ENCODE peak calls at places on chromosomes 4 and X, in four cellular contexts. T is IMR-90, Y is ascending aorta, L is mammary epithelial cell. V is an unnamed sample. For H3K4me1 and H3K9me3, the result is how much of the 10 kb centered on the place peaks cover.

GRCh38 chrX:76279007-76279406 is 106.1 kb downstream of the PBDC1 start:
- DNase-seq in T (peak), Y (no peak), L (peak), V (peak)

GRCh38 chr4:132818091-132818490 is 331.0 kb upstream of the PCDH10 start:
- DNase-seq in T (no peak), Y (no peak), L (no peak), V (no peak)

GRCh38 chr4:10090467-10091250 is 25.9 kb downstream of the WDR1 start:
- DNase-seq in T (no peak), Y (no peak), L (no peak), V (no peak)

GRCh38 chrX:136810493-136810892 is 29.8 kb upstream of the ARHGEF6 start:
- DNase-seq in T (no peak), Y (no peak), L (no peak), V (no peak)

GRCh38 chr4:38131371-38132139 is 171.4 kb downstream of the PTTG2 start:
- DNase-seq in T (no peak), Y (no peak), L (peak), V (no peak)

GRCh38 chr4:77120888-77121508 is 36.0 kb upstream of the CCNG2 start:
- DNase-seq in T (no peak), Y (no peak), L (no peak), V (no peak)

GRCh38 chr4:127249066-127249766 is 383.5 kb upstream of the INTU start:
- DNase-seq in T (peak), Y (no peak), L (peak), V (peak)

GRCh38 chr4:5572114-5572513 is 136.2 kb downstream of the EVC2 start:
- DNase-seq in T (no peak), Y (no peak), L (peak), V (no peak)

GRCh38 chr4:75673959-75674328 is 733 bp upstream of the G3BP2 start:
- DNase-seq in T (no peak), Y (no peak), L (no peak), V (no peak)

GRCh38 chr4:87651941-87652340 is 1.9 kb downstream of the DMP1 start:
- DNase-seq in T (no peak), Y (no peak), L (no peak), V (no peak)

GRCh38 chr4:87650938-87651337 is 858 bp downstream of the DMP1 start:
- DNase-seq in T (no peak), Y (no peak), L (no peak), V (no peak)

GRCh38 chr4:87654487-87655044 is 4.5 kb downstream of the DMP1 start:
- DNase-seq in T (no peak), Y (no peak), L (no peak), V (no peak)

GRCh38 chr4:87644286-87644685 is 5.8 kb upstream of the DMP1 start:
- DNase-seq in T (no peak), Y (no peak), L (no peak), V (no peak)

DNA sequence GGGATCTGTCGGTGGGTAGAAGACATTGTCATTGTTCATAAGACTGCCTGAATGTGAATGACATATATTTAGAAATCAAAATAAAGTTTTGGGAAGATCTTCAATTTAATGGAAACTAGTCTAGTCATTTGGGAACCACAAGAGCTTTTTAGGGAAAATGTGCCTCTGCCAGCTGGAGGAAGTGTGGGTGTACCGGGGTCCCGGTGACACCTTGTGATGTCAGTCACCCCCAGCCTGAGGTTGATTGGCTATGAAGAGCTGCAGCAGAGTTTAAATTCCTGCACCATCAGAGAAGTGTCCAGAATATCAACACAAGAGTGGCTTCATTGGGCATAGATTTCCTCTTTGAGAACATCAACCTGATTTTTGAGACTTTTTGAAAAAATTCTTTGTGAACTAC is at the start of gene DMP1:
- DNase-seq in T (no peak), Y (no peak), L (no peak), V (no peak)
- H3K4me1 ChIP-seq in T (under half), Y (under half), L (under half), V (under half)

DNA sequence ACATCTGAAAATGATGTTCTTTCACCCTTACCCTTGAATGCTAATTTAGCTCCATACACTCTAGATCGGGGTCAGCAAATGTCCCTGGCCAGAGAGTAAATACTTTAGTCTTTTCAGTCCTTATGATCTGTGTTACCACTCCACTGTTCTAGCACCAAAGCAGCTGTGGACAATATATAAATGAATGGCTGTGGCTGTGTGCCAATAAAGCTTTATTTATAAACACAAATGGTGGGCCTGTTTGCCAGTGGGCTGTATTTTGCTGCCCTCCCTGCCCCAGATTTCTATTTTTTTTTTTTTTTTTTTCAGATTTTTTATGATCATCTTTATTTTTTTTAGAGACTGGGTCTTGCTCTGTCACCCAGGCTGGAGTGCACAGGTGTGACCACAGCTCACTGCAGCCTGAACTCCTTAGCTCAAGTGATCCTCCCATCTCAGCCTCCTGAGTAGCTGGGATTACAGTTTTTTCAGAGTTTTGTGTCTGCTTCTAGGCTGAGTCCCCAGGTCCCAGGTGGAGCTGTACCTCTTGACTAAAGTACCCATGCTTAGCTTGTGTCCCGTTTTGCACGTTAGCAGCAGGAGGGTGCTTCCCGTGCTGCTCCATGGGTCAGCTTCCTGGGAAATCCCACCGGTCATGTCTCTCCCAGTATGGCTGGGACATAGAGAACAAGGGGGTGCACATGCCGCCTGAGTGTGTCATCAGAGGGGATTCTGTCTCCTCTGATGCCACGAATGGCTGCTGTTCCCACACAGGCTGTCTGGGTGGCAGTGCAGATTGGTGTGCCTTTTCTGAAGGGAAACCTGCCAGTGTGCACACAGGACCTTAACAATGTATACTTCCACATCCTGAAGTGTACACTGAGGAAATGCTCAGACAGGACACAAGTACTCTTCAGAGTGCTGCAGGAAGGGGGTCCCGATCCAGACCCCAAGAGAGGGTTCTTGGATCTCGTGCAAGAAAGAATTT is 16.0 kb upstream of the GRPEL1 start:
- DNase-seq in T (no peak), Y (no peak), L (no peak), V (no peak)
- H3K4me3 ChIP-seq in T (no peak), Y (peak), L (no peak), V (peak)

GRCh38 chr4:110748071-110748470 is 125.2 kb upstream of the PITX2 start:
- DNase-seq in T (no peak), Y (no peak), L (no peak), V (no peak)

GRCh38 chr4:110753461-110753860 is 130.6 kb upstream of the PITX2 start:
- DNase-seq in T (no peak), Y (no peak), L (no peak), V (peak)

GRCh38 chr4:110754726-110755125 is 131.8 kb upstream of the PITX2 start:
- DNase-seq in T (no peak), Y (no peak), L (no peak), V (no peak)

GRCh38 chr4:110751991-110752390 is 129.1 kb upstream of the PITX2 start:
- DNase-seq in T (no peak), Y (no peak), L (no peak), V (no peak)
- H3K9me3 ChIP-seq in T (under half), Y (under half), L (under half), V (under half)

GRCh38 chr4:168584321-168584771 is 87.5 kb downstream of the PALLD start:
- DNase-seq in T (peak), Y (no peak), L (peak), V (peak)
- H3K4me1 ChIP-seq in T (under half), Y (under half), L (half or more), V (under half)

DNA sequence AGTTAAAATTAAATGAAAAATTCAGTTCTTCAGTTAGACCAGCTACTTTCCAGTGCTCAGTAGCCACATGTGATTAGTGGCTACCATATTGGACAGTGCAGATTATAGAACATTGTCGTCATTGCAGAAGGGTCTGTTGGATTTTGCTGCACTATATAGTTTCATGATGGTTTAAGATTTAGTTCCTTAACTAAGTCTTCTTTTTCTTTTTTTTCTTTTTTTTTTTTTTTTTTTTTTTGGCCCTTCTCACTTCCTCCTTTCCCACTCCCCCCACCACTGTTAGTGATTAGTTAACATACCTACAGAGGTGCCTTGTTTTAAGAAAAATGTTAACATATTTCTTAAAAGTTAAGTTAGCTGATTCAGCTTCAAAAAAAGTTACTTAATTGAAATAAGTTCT is 9.0 kb downstream of the RAB9A start:
- DNase-seq in T (no peak), Y (no peak), L (no peak), V (no peak)
- H3K4me3 ChIP-seq in T (no peak), Y (no peak), L (no peak), V (no peak)

GRCh38 chrX:144798972-144799371 is 448.3 kb upstream of the SPANXN1 start:
- DNase-seq in T (no peak), Y (no peak), L (no peak), V (no peak)
- H3K9me3 ChIP-seq in T (under half), Y (under half), L (under half), V (under half)

GRCh38 chr4:86855572-86855971 is 6.4 kb upstream of the SLC10A6 start:
- DNase-seq in T (peak), Y (no peak), L (peak), V (peak)

GRCh38 chr4:86853209-86853608 is 4.0 kb upstream of the SLC10A6 start:
- DNase-seq in T (no peak), Y (no peak), L (no peak), V (no peak)

GRCh38 chr4:86857341-86858052 is 8.3 kb upstream of the SLC10A6 start:
- DNase-seq in T (no peak), Y (no peak), L (peak), V (no peak)

GRCh38 chr4:86856896-86857295 is 7.7 kb upstream of the SLC10A6 start:
- DNase-seq in T (no peak), Y (no peak), L (no peak), V (peak)
- H3K4me1 ChIP-seq in T (under half), Y (under half), L (under half), V (under half)

GRCh38 chr4:142645478-142646108 is 200.5 kb downstream of the INPP4B start:
- DNase-seq in T (no peak), Y (no peak), L (no peak), V (no peak)
- H3K4me3 ChIP-seq in T (no peak), Y (no peak), L (no peak), V (no peak)

V was measured in adipocyte.